ENCODE peak calls at places on chromosomes 2 and 18, in nine cellular contexts. N is Karpas-422, B is HCT116, D is PC-9, O is hepatocyte, V is SK-N-SH, F is OCI-LY7, M is MM.1S, X is PC-3. R is an unnamed sample. For H3K9me3 and H3K9me2, the result is how much of the 10 kb centered on the place peaks cover.

GRCh38 chr2:37659723-37660122 is 11.7 kb downstream of the CDC42EP3 start:
- DNase-seq in N (no peak), X (no peak), O (no peak), M (peak), D (no peak), B (no peak), F (no peak), V (no peak), R (peak)

GRCh38 chr2:58268685-58269084 is 27.6 kb upstream of the FANCL start:
- DNase-seq in M (no peak), B (no peak), V (no peak), N (no peak), X (no peak), O (no peak), F (no peak), D (no peak), R (no peak)

GRCh38 chr2:240259924-240260529 is 119.6 kb upstream of the OTOS start:
- DNase-seq in M (no peak), X (no peak), F (no peak), N (no peak), V (no peak), O (no peak), B (no peak), D (peak), R (no peak)

GRCh38 chr2:172639823-172640222 is 83.9 kb downstream of the PDK1 start:
- DNase-seq in V (no peak), O (no peak), D (peak), X (peak), N (no peak), M (no peak), B (no peak), F (no peak), R (peak)

GRCh38 chr2:43400508-43400907 is 174.1 kb upstream of the ZFP36L2 start:
- DNase-seq in D (no peak), B (no peak), V (no peak), M (no peak), N (no peak), F (no peak), O (no peak), X (no peak), R (no peak)

GRCh38 chr2:231780123-231780908 is 766 bp downstream of the PDE6D start:
- DNase-seq in N (peak), F (no peak), O (peak), X (no peak), D (no peak), M (no peak), B (no peak), V (peak), R (peak)

GRCh38 chr2:199488772-199489400 is 31.1 kb upstream of the SATB2 start:
- DNase-seq in N (peak), B (peak), M (peak), O (peak), F (peak), D (peak), X (peak), V (peak), R (peak)

GRCh38 chr2:30629866-30630265 is 177.4 kb downstream of the CAPN13 start:
- DNase-seq in O (peak), F (no peak), D (no peak), X (no peak), B (no peak), M (no peak), V (no peak), N (no peak), R (peak)

GRCh38 chr2:27735263-27735904 is 36.1 kb upstream of the MRPL33 start:
- DNase-seq in V (no peak), O (peak), M (no peak), N (no peak), F (no peak), D (peak), B (no peak), X (no peak), R (peak)

GRCh38 chr2:147860009-147860408 is 15.2 kb downstream of the ACVR2A start:
- DNase-seq in N (no peak), M (no peak), V (no peak), D (no peak), B (no peak), F (no peak), X (no peak), O (no peak), R (no peak)

GRCh38 chr2:23566236-23567142 is 181.5 kb downstream of the KLHL29 start:
- DNase-seq in B (no peak), V (peak), N (peak), D (no peak), M (no peak), X (peak), F (peak), O (no peak), R (peak)

GRCh38 chr2:27303093-27304025 is 4.9 kb downstream of the UCN start:
- DNase-seq in B (peak), O (peak), D (peak), M (peak), X (peak), V (peak), F (peak), N (peak), R (peak)

GRCh38 chr2:41722668-41723369 is 325.0 kb upstream of the PKDCC start:
- DNase-seq in F (no peak), M (no peak), V (no peak), B (no peak), N (no peak), D (no peak), X (no peak), O (no peak), R (no peak)

GRCh38 chr2:237092920-237093781 is 7.5 kb downstream of the COPS8 start:
- DNase-seq in X (peak), D (peak), O (peak), M (no peak), F (peak), N (no peak), B (peak), V (peak), R (peak)

GRCh38 chr2:75200140-75200985 is 1.0 kb upstream of the TACR1 start:
- DNase-seq in O (peak), X (peak), F (no peak), M (no peak), B (no peak), N (no peak), D (peak), V (peak), R (peak)

GRCh38 chr18:58727776-58728500 is 56.7 kb downstream of the MALT1 start:
- DNase-seq in X (no peak), F (no peak), B (no peak), O (no peak), N (no peak), M (no peak), V (no peak), D (no peak), R (peak)

GRCh38 chr2:61758991-61759390 is 94.9 kb downstream of the FAM161A start:
- DNase-seq in X (no peak), O (peak), F (no peak), V (no peak), B (no peak), N (no peak), M (no peak), D (no peak), R (peak)

DNA sequence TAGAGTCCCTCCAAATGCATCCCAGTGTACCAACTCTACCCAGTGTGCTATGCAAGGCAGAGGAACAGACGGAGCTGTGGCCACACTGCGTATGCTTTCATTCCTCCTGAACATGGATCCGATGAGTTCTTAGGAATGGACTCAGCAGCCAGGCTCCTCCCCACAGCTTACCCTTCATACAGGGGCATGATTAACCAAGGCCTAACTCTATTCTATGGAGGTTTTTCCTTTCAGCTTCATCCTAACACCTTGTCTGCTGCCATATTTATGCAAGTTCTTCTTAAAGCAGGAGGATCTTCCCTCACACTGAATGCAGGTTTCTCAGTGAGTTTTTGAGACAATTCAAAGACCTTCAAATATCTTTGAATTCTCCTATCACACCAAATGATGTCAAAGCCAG is 222.9 kb downstream of the MYT1L start:
- DNase-seq in B (no peak), D (no peak), V (no peak), M (no peak), F (no peak), X (no peak), O (no peak), N (no peak), R (no peak)
- H3K9me3 ChIP-seq in B (under half), D (under half), V (under half), M (under half), F (under half), X (under half), O (under half), N (under half), R (under half)

GRCh38 chr2:128640847-128641360 is 322.2 kb upstream of the HS6ST1 start:
- DNase-seq in N (no peak), D (no peak), B (no peak), M (no peak), F (no peak), O (no peak), V (no peak), X (no peak), R (no peak)
- H3K9me2 ChIP-seq in N (under half), D (under half), B (under half), M (under half), F (under half), O (under half), V (under half), X (under half), R (under half)

DNA sequence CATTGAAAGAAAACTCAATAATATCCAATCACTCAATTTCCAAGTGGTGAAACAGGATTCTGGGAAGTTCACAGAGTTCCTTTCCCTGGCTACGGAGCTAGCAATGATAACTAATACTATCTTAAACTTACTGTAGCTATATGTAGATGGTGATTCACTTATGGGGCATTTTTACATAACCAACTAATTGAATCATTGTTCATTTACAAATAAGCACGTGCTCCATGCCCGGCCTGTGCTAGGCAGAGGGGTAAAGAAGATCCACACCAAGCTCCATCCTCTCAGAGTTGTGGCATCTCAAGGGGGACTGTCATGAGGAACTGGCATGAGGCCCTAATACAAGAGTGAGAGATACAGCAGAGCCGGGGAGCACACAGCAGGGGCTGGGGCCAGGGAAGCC is 176.3 kb downstream of the ANKRD30B start:
- DNase-seq in N (no peak), X (peak), V (no peak), D (no peak), O (no peak), F (no peak), M (no peak), B (no peak), R (no peak)
- H3K9me3 ChIP-seq in N (under half), X (under half), V (under half), D (under half), O (under half), F (under half), M (under half), B (under half), R (under half)

GRCh38 chr2:128640166-128640846 is 321.6 kb upstream of the HS6ST1 start:
- DNase-seq in F (no peak), X (no peak), D (no peak), B (no peak), M (no peak), O (no peak), N (no peak), V (no peak), R (peak)
- H3K9me2 ChIP-seq in F (under half), X (under half), D (under half), B (under half), M (under half), O (under half), N (under half), V (under half), R (under half)

GRCh38 chr2:100119235-100119634 is 23.2 kb downstream of the AFF3 start:
- DNase-seq in V (no peak), M (no peak), N (no peak), B (no peak), X (no peak), O (no peak), F (no peak), D (no peak), R (no peak)
- H3K9me3 ChIP-seq in V (under half), M (under half), N (under half), B (under half), X (under half), O (under half), F (half or more), D (under half), R (under half)

GRCh38 chr2:7988440-7988839 is 693.4 kb upstream of the ID2 start:
- DNase-seq in F (no peak), M (no peak), D (no peak), O (no peak), N (no peak), V (no peak), B (no peak), X (peak), R (no peak)
- H3K9me2 ChIP-seq in F (under half), M (under half), D (under half), O (under half), N (under half), V (under half), B (under half), X (under half), R (under half)